ENCODE peak calls at places on chromosomes 11 and 22, in eight cellular contexts. One of them, this sample, is unnamed.

GRCh38 chr11:6563121-6563619 is 40.2 kb downstream of the RRP8 start:
- DNase-seq in HL-60: no peak
- DNase-seq in colonic mucosa: no peak
- DNase-seq in RWPE1: no peak
- DNase-seq in sigmoid colon: no peak
- DNase-seq in WTC11: no peak
- DNase-seq in Panc1: no peak
- DNase-seq in chondrocyte: no peak
- DNase-seq in this sample: no peak

GRCh38 chr22:25127274-25127673 is 72.4 kb upstream of the CRYBB3 start:
- DNase-seq in HL-60: no peak
- DNase-seq in colonic mucosa: no peak
- DNase-seq in RWPE1: no peak
- DNase-seq in sigmoid colon: no peak
- DNase-seq in WTC11: no peak
- DNase-seq in Panc1: no peak
- DNase-seq in chondrocyte: no peak
- DNase-seq in this sample: no peak

GRCh38 chr22:49914256-49914655 is 4.0 kb downstream of the ALG12 start:
- DNase-seq in HL-60: no peak
- DNase-seq in colonic mucosa: no peak
- DNase-seq in RWPE1: no peak
- DNase-seq in sigmoid colon: no peak
- DNase-seq in WTC11: no peak
- DNase-seq in Panc1: no peak
- DNase-seq in chondrocyte: no peak
- DNase-seq in this sample: no peak

GRCh38 chr22:43867839-43868652 is 5.7 kb upstream of the SULT4A1 start:
- DNase-seq in HL-60: peak
- DNase-seq in colonic mucosa: peak
- DNase-seq in RWPE1: peak
- DNase-seq in sigmoid colon: peak
- DNase-seq in WTC11: peak
- DNase-seq in Panc1: no peak
- DNase-seq in chondrocyte: peak
- DNase-seq in this sample: no peak

GRCh38 chr11:116796548-116796947 is 4.9 kb upstream of the APOA5 start:
- DNase-seq in HL-60: no peak
- DNase-seq in colonic mucosa: no peak
- DNase-seq in RWPE1: no peak
- DNase-seq in sigmoid colon: no peak
- DNase-seq in WTC11: no peak
- DNase-seq in Panc1: no peak
- DNase-seq in chondrocyte: no peak
- DNase-seq in this sample: no peak

GRCh38 chr11:111663820-111664219 is 61.6 kb downstream of the SIK2 start:
- DNase-seq in HL-60: peak
- DNase-seq in colonic mucosa: no peak
- DNase-seq in RWPE1: no peak
- DNase-seq in sigmoid colon: no peak
- DNase-seq in WTC11: no peak
- DNase-seq in Panc1: no peak
- DNase-seq in chondrocyte: no peak
- DNase-seq in this sample: no peak

GRCh38 chr22:37239336-37240239 is 4.5 kb downstream of the RAC2 start:
- DNase-seq in HL-60: no peak
- DNase-seq in colonic mucosa: no peak
- DNase-seq in RWPE1: no peak
- DNase-seq in sigmoid colon: peak
- DNase-seq in WTC11: no peak
- DNase-seq in Panc1: no peak
- DNase-seq in chondrocyte: peak
- DNase-seq in this sample: peak

GRCh38 chr22:38411016-38411415 is 44.0 kb downstream of the KCNJ4 start:
- DNase-seq in HL-60: no peak
- DNase-seq in colonic mucosa: peak
- DNase-seq in RWPE1: no peak
- DNase-seq in sigmoid colon: peak
- DNase-seq in WTC11: no peak
- DNase-seq in Panc1: no peak
- DNase-seq in chondrocyte: no peak
- DNase-seq in this sample: no peak

GRCh38 chr11:94831529-94831928 is 63.4 kb downstream of the AMOTL1 start:
- DNase-seq in HL-60: no peak
- DNase-seq in colonic mucosa: no peak
- DNase-seq in RWPE1: no peak
- DNase-seq in sigmoid colon: no peak
- DNase-seq in WTC11: no peak
- DNase-seq in Panc1: no peak
- DNase-seq in chondrocyte: no peak
- DNase-seq in this sample: no peak

GRCh38 chr11:10866893-10867331 is 9.1 kb upstream of the ZBED5 start:
- DNase-seq in HL-60: no peak
- DNase-seq in colonic mucosa: no peak
- DNase-seq in RWPE1: no peak
- DNase-seq in sigmoid colon: no peak
- DNase-seq in WTC11: no peak
- DNase-seq in Panc1: no peak
- DNase-seq in chondrocyte: no peak
- DNase-seq in this sample: no peak

GRCh38 chr11:67563354-67564114 is 20.1 kb upstream of the GSTP1 start:
- DNase-seq in HL-60: no peak
- DNase-seq in colonic mucosa: peak
- DNase-seq in RWPE1: peak
- DNase-seq in sigmoid colon: peak
- DNase-seq in WTC11: no peak
- DNase-seq in Panc1: peak
- DNase-seq in chondrocyte: no peak
- DNase-seq in this sample: no peak

GRCh38 chr22:32761251-32761903 is 40.1 kb upstream of the TIMP3 start:
- DNase-seq in HL-60: no peak
- DNase-seq in colonic mucosa: no peak
- DNase-seq in RWPE1: no peak
- DNase-seq in sigmoid colon: no peak
- DNase-seq in WTC11: no peak
- DNase-seq in Panc1: no peak
- DNase-seq in chondrocyte: no peak
- DNase-seq in this sample: no peak

GRCh38 chr11:102368472-102368871 is 21.5 kb downstream of the BIRC2 start:
- DNase-seq in HL-60: no peak
- DNase-seq in colonic mucosa: no peak
- DNase-seq in RWPE1: no peak
- DNase-seq in sigmoid colon: no peak
- DNase-seq in WTC11: no peak
- DNase-seq in Panc1: no peak
- DNase-seq in chondrocyte: no peak
- DNase-seq in this sample: no peak

GRCh38 chr11:130399196-130399595 is 29.2 kb downstream of the ADAMTS8 start:
- DNase-seq in HL-60: no peak
- DNase-seq in colonic mucosa: no peak
- DNase-seq in RWPE1: no peak
- DNase-seq in sigmoid colon: no peak
- DNase-seq in WTC11: no peak
- DNase-seq in Panc1: no peak
- DNase-seq in chondrocyte: no peak
- DNase-seq in this sample: no peak

GRCh38 chr11:134702827-134703226 is 290.8 kb upstream of the B3GAT1 start:
- DNase-seq in HL-60: no peak
- DNase-seq in colonic mucosa: no peak
- DNase-seq in RWPE1: no peak
- DNase-seq in sigmoid colon: no peak
- DNase-seq in WTC11: no peak
- DNase-seq in Panc1: no peak
- DNase-seq in chondrocyte: no peak
- DNase-seq in this sample: no peak

GRCh38 chr22:35334010-35334409 is 34.3 kb downstream of the TOM1 start:
- DNase-seq in HL-60: peak
- DNase-seq in colonic mucosa: no peak
- DNase-seq in RWPE1: no peak
- DNase-seq in sigmoid colon: no peak
- DNase-seq in WTC11: no peak
- DNase-seq in Panc1: no peak
- DNase-seq in chondrocyte: no peak
- DNase-seq in this sample: no peak

GRCh38 chr22:35842954-35843353 is 125.3 kb downstream of the APOL5 start:
- DNase-seq in HL-60: peak
- DNase-seq in colonic mucosa: peak
- DNase-seq in RWPE1: peak
- DNase-seq in sigmoid colon: no peak
- DNase-seq in WTC11: peak
- DNase-seq in Panc1: no peak
- DNase-seq in chondrocyte: no peak
- DNase-seq in this sample: no peak

GRCh38 chr22:46797355-46797754 is 34.9 kb downstream of the TBC1D22A start:
- DNase-seq in HL-60: peak
- DNase-seq in colonic mucosa: no peak
- DNase-seq in RWPE1: peak
- DNase-seq in sigmoid colon: peak
- DNase-seq in WTC11: no peak
- DNase-seq in Panc1: no peak
- DNase-seq in chondrocyte: no peak
- DNase-seq in this sample: no peak

GRCh38 chr22:46800102-46800857 is 37.8 kb downstream of the TBC1D22A start:
- DNase-seq in HL-60: no peak
- DNase-seq in colonic mucosa: no peak
- DNase-seq in RWPE1: no peak
- DNase-seq in sigmoid colon: peak
- DNase-seq in WTC11: no peak
- DNase-seq in Panc1: no peak
- DNase-seq in chondrocyte: no peak
- DNase-seq in this sample: no peak

GRCh38 chr22:46798041-46798365 is 35.6 kb downstream of the TBC1D22A start:
- DNase-seq in HL-60: no peak
- DNase-seq in colonic mucosa: no peak
- DNase-seq in RWPE1: no peak
- DNase-seq in sigmoid colon: peak
- DNase-seq in WTC11: no peak
- DNase-seq in Panc1: no peak
- DNase-seq in chondrocyte: no peak
- DNase-seq in this sample: no peak

GRCh38 chr22:46799626-46800025 is 37.2 kb downstream of the TBC1D22A start:
- DNase-seq in HL-60: no peak
- DNase-seq in colonic mucosa: no peak
- DNase-seq in RWPE1: no peak
- DNase-seq in sigmoid colon: peak
- DNase-seq in WTC11: no peak
- DNase-seq in Panc1: no peak
- DNase-seq in chondrocyte: no peak
- DNase-seq in this sample: no peak

GRCh38 chr22:46798366-46799057 is 36.1 kb downstream of the TBC1D22A start:
- DNase-seq in HL-60: peak
- DNase-seq in colonic mucosa: peak
- DNase-seq in RWPE1: peak
- DNase-seq in sigmoid colon: peak
- DNase-seq in WTC11: peak
- DNase-seq in Panc1: peak
- DNase-seq in chondrocyte: no peak
- DNase-seq in this sample: no peak
- TF ChIP-seq CTCF in HL-60: peak
- TF ChIP-seq CTCF in colonic mucosa: peak
- TF ChIP-seq CTCF in RWPE1: peak
- TF ChIP-seq CTCF in sigmoid colon: peak
- TF ChIP-seq CTCF in WTC11: peak
- TF ChIP-seq CTCF in Panc1: peak
- TF ChIP-seq CTCF in chondrocyte: peak
- TF ChIP-seq CTCF in this sample: peak

GRCh38 chr11:35461917-35462316 is 42.6 kb upstream of the SLC1A2 start:
- DNase-seq in HL-60: no peak
- DNase-seq in colonic mucosa: no peak
- DNase-seq in RWPE1: no peak
- DNase-seq in sigmoid colon: no peak
- DNase-seq in WTC11: no peak
- DNase-seq in Panc1: no peak
- DNase-seq in chondrocyte: no peak
- DNase-seq in this sample: no peak
- TF ChIP-seq CTCF in HL-60: no peak
- TF ChIP-seq CTCF in colonic mucosa: no peak
- TF ChIP-seq CTCF in RWPE1: no peak
- TF ChIP-seq CTCF in sigmoid colon: no peak
- TF ChIP-seq CTCF in WTC11: no peak
- TF ChIP-seq CTCF in Panc1: no peak
- TF ChIP-seq CTCF in chondrocyte: peak
- TF ChIP-seq CTCF in this sample: no peak

GRCh38 chr11:60870733-60871377 is 3.5 kb downstream of the ZP1 start:
- DNase-seq in HL-60: no peak
- DNase-seq in colonic mucosa: no peak
- DNase-seq in RWPE1: no peak
- DNase-seq in sigmoid colon: peak
- DNase-seq in WTC11: no peak
- DNase-seq in Panc1: no peak
- DNase-seq in chondrocyte: peak
- DNase-seq in this sample: no peak

GRCh38 chr11:60869451-60869825 is 2.1 kb downstream of the ZP1 start:
- DNase-seq in HL-60: no peak
- DNase-seq in colonic mucosa: no peak
- DNase-seq in RWPE1: no peak
- DNase-seq in sigmoid colon: peak
- DNase-seq in WTC11: no peak
- DNase-seq in Panc1: no peak
- DNase-seq in chondrocyte: peak
- DNase-seq in this sample: no peak

GRCh38 chr11:60871378-60872061 is 4.2 kb downstream of the ZP1 start:
- DNase-seq in HL-60: no peak
- DNase-seq in colonic mucosa: no peak
- DNase-seq in RWPE1: no peak
- DNase-seq in sigmoid colon: peak
- DNase-seq in WTC11: no peak
- DNase-seq in Panc1: no peak
- DNase-seq in chondrocyte: peak
- DNase-seq in this sample: no peak

GRCh38 chr11:60868682-60869450 is 1.5 kb downstream of the ZP1 start:
- DNase-seq in HL-60: no peak
- DNase-seq in colonic mucosa: no peak
- DNase-seq in RWPE1: no peak
- DNase-seq in sigmoid colon: peak
- DNase-seq in WTC11: no peak
- DNase-seq in Panc1: no peak
- DNase-seq in chondrocyte: peak
- DNase-seq in this sample: no peak

DNA sequence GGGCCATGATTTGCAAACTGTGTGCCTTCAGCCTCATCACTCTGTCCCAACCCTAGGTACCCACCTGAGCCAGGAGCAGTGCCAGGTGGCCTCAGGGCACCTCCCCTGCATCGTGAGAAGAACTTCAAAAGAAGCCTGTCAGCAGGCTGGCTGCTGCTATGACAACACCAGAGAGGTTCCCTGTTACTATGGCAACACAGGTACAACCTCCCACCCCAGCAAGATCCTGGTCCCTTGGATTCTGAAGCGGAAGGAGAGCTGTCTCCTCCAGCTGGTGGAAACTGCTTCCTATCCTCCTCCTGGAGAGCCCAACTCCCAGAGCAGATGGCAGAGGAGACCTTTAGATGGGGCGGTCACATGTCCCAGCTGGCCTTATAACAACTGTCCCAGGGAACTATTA is 2.9 kb downstream of the ZP1 start:
- DNase-seq in HL-60: no peak
- DNase-seq in colonic mucosa: no peak
- DNase-seq in RWPE1: no peak
- DNase-seq in sigmoid colon: peak
- DNase-seq in WTC11: no peak
- DNase-seq in Panc1: no peak
- DNase-seq in chondrocyte: peak
- DNase-seq in this sample: no peak
- TF ChIP-seq CTCF in HL-60: no peak
- TF ChIP-seq CTCF in colonic mucosa: no peak
- TF ChIP-seq CTCF in RWPE1: no peak
- TF ChIP-seq CTCF in sigmoid colon: no peak
- TF ChIP-seq CTCF in WTC11: no peak
- TF ChIP-seq CTCF in Panc1: no peak
- TF ChIP-seq CTCF in chondrocyte: no peak
- TF ChIP-seq CTCF in this sample: no peak

GRCh38 chr11:120239713-120240640 is at the start of gene POU2F3:
- DNase-seq in HL-60: no peak
- DNase-seq in colonic mucosa: no peak
- DNase-seq in RWPE1: no peak
- DNase-seq in sigmoid colon: no peak
- DNase-seq in WTC11: peak
- DNase-seq in Panc1: no peak
- DNase-seq in chondrocyte: no peak
- DNase-seq in this sample: no peak
- TF ChIP-seq CTCF in HL-60: no peak
- TF ChIP-seq CTCF in colonic mucosa: no peak
- TF ChIP-seq CTCF in RWPE1: no peak
- TF ChIP-seq CTCF in sigmoid colon: no peak
- TF ChIP-seq CTCF in WTC11: peak
- TF ChIP-seq CTCF in Panc1: peak
- TF ChIP-seq CTCF in chondrocyte: no peak
- TF ChIP-seq CTCF in this sample: no peak